ENCODE peak calls at places on chromosome 6, in five cellular contexts. One of them, this sample, is unnamed.

GRCh38 chr6:116682334-116682712 is 1.3 kb downstream of the KPNA5 start:
- DNase-seq in HT1080: peak
- DNase-seq in heart left ventricle: no peak
- DNase-seq in body of pancreas: no peak
- DNase-seq in AG04450: no peak
- DNase-seq in this sample: peak

GRCh38 chr6:6825986-6826901 is 237.7 kb downstream of the LY86 start:
- DNase-seq in body of pancreas: no peak
- DNase-seq in HT1080: peak
- DNase-seq in heart left ventricle: peak
- DNase-seq in AG04450: no peak
- DNase-seq in this sample: no peak

GRCh38 chr6:134936927-134937326 is 13.0 kb downstream of the ALDH8A1 start:
- DNase-seq in HT1080: peak
- DNase-seq in body of pancreas: no peak
- DNase-seq in heart left ventricle: no peak
- DNase-seq in AG04450: peak
- DNase-seq in this sample: peak

GRCh38 chr6:111580401-111580800 is 25.3 kb downstream of the TRAF3IP2 start:
- DNase-seq in HT1080: no peak
- DNase-seq in body of pancreas: no peak
- DNase-seq in heart left ventricle: no peak
- DNase-seq in AG04450: no peak
- DNase-seq in this sample: no peak

GRCh38 chr6:130559166-130559565 is 193.3 kb downstream of the TMEM200A start:
- DNase-seq in HT1080: no peak
- DNase-seq in heart left ventricle: no peak
- DNase-seq in body of pancreas: no peak
- DNase-seq in AG04450: no peak
- DNase-seq in this sample: no peak

GRCh38 chr6:161838306-161839035 is 564.6 kb upstream of the AGPAT4 start:
- DNase-seq in body of pancreas: no peak
- DNase-seq in heart left ventricle: no peak
- DNase-seq in HT1080: no peak
- DNase-seq in AG04450: no peak
- DNase-seq in this sample: no peak

GRCh38 chr6:41505084-41506049 is 40.8 kb upstream of the FOXP4 start:
- DNase-seq in body of pancreas: peak
- DNase-seq in heart left ventricle: peak
- DNase-seq in HT1080: no peak
- DNase-seq in AG04450: peak
- DNase-seq in this sample: no peak

GRCh38 chr6:51959744-51960383 is 127.5 kb downstream of the PKHD1 start:
- DNase-seq in heart left ventricle: peak
- DNase-seq in body of pancreas: peak
- DNase-seq in AG04450: peak
- DNase-seq in HT1080: peak
- DNase-seq in this sample: peak

This sample was measured in RCC 7860.